ENCODE peak calls at places on chromosomes 6 and 20, in four cellular contexts. One of them, this sample, is unnamed.

GRCh38 chr20:62069741-62070216 is 4.1 kb upstream of the TAF4 start:
- DNase-seq in IMR-90: peak; percentile 70
- DNase-seq in neuronal stem cell: no peak
- DNase-seq in H1: no peak
- DNase-seq in this sample: peak; percentile 38

GRCh38 chr6:109202409-109203264 is 107.3 kb downstream of the CEP57L1 start:
- DNase-seq in IMR-90: peak; percentile 4
- DNase-seq in neuronal stem cell: no peak
- DNase-seq in H1: no peak
- DNase-seq in this sample: no peak

GRCh38 chr6:90068835-90069478 is 174.7 kb downstream of the GJA10 start:
- DNase-seq in IMR-90: peak; percentile 35
- DNase-seq in neuronal stem cell: no peak
- DNase-seq in H1: no peak
- DNase-seq in this sample: peak; percentile 4

GRCh38 chr6:11780097-11780428 is 1.5 kb upstream of the ADTRP start:
- DNase-seq in IMR-90: no peak
- DNase-seq in neuronal stem cell: no peak
- DNase-seq in H1: no peak
- DNase-seq in this sample: no peak

GRCh38 chr6:146851837-146852236 is 253.1 kb downstream of the ADGB start:
- DNase-seq in IMR-90: peak; percentile 94
- DNase-seq in neuronal stem cell: no peak
- DNase-seq in H1: no peak
- DNase-seq in this sample: peak; percentile 89

GRCh38 chr6:14361297-14361696 is 243.7 kb downstream of the CD83 start:
- DNase-seq in IMR-90: no peak
- DNase-seq in neuronal stem cell: no peak
- DNase-seq in H1: no peak
- DNase-seq in this sample: no peak

GRCh38 chr6:170089937-170090335 is 200.9 kb downstream of the DLL1 start:
- DNase-seq in IMR-90: no peak
- DNase-seq in neuronal stem cell: no peak
- DNase-seq in H1: no peak
- DNase-seq in this sample: no peak

GRCh38 chr6:16564430-16564829 is 196.8 kb downstream of the ATXN1 start:
- DNase-seq in IMR-90: peak; percentile 63
- DNase-seq in neuronal stem cell: no peak
- DNase-seq in H1: no peak
- DNase-seq in this sample: peak; percentile 68

GRCh38 chr6:168150551-168151444 is 71.8 kb upstream of the FRMD1 start:
- DNase-seq in IMR-90: no peak
- DNase-seq in neuronal stem cell: no peak
- DNase-seq in H1: peak; percentile 50
- DNase-seq in this sample: no peak

GRCh38 chr6:26054659-26054936 is 32.6 kb upstream of the HFE start:
- DNase-seq in IMR-90: no peak
- DNase-seq in neuronal stem cell: no peak
- DNase-seq in H1: no peak
- DNase-seq in this sample: no peak

GRCh38 chr20:39029324-39029820 is 67.2 kb downstream of the DHX35 start:
- DNase-seq in IMR-90: no peak
- DNase-seq in neuronal stem cell: no peak
- DNase-seq in H1: no peak
- DNase-seq in this sample: no peak

GRCh38 chr6:89688328-89688727 is 49.8 kb upstream of the LYRM2 start:
- DNase-seq in IMR-90: no peak
- DNase-seq in neuronal stem cell: no peak
- DNase-seq in H1: no peak
- DNase-seq in this sample: no peak

GRCh38 chr20:54200487-54201267 is 7.2 kb upstream of the PFDN4 start:
- DNase-seq in IMR-90: no peak
- DNase-seq in neuronal stem cell: no peak
- DNase-seq in H1: no peak
- DNase-seq in this sample: no peak

GRCh38 chr6:16524380-16524707 is 236.9 kb downstream of the ATXN1 start:
- DNase-seq in IMR-90: peak; percentile 80
- DNase-seq in neuronal stem cell: no peak
- DNase-seq in H1: no peak
- DNase-seq in this sample: peak; percentile 74

GRCh38 chr6:13813621-13814175 is 659 bp downstream of the MCUR1 start:
- DNase-seq in IMR-90: peak; percentile 50
- DNase-seq in neuronal stem cell: peak; percentile 78
- DNase-seq in H1: no peak
- DNase-seq in this sample: peak; percentile 84

GRCh38 chr6:143973097-143973979 is 34.7 kb downstream of the PLAGL1 start:
- DNase-seq in IMR-90: no peak
- DNase-seq in neuronal stem cell: peak; percentile 90
- DNase-seq in H1: peak; percentile 57
- DNase-seq in this sample: peak; percentile 38

GRCh38 chr6:134235937-134236751 is 81.8 kb downstream of the SGK1 start:
- DNase-seq in IMR-90: peak; percentile 90
- DNase-seq in neuronal stem cell: no peak
- DNase-seq in H1: no peak
- DNase-seq in this sample: peak; percentile 78

GRCh38 chr6:9131616-9132015 is 696.3 kb upstream of the SLC35B3 start:
- DNase-seq in IMR-90: peak; percentile 6
- DNase-seq in neuronal stem cell: no peak
- DNase-seq in H1: no peak
- DNase-seq in this sample: no peak

GRCh38 chr6:13400772-13401171 is 72.4 kb upstream of the TBC1D7 start:
- DNase-seq in IMR-90: no peak
- DNase-seq in neuronal stem cell: no peak
- DNase-seq in H1: no peak
- DNase-seq in this sample: no peak

GRCh38 chr6:158591134-158591809 is 31.4 kb downstream of the TMEM181 start:
- DNase-seq in IMR-90: no peak
- DNase-seq in neuronal stem cell: no peak
- DNase-seq in H1: no peak
- DNase-seq in this sample: no peak

GRCh38 chr6:145539831-145540230 is 195.5 kb downstream of the EPM2A start:
- DNase-seq in IMR-90: peak; percentile 13
- DNase-seq in neuronal stem cell: no peak
- DNase-seq in H1: no peak
- DNase-seq in this sample: peak; percentile 3

GRCh38 chr6:117733341-117733740 is 58.1 kb downstream of the NUS1 start:
- DNase-seq in IMR-90: no peak
- DNase-seq in neuronal stem cell: no peak
- DNase-seq in H1: no peak
- DNase-seq in this sample: no peak

GRCh38 chr6:21992178-21992967 is 304.5 kb downstream of the PRL start:
- DNase-seq in IMR-90: peak; percentile 80
- DNase-seq in neuronal stem cell: no peak
- DNase-seq in H1: no peak
- DNase-seq in this sample: peak; percentile 75

GRCh38 chr6:56072856-56073255 is 174.5 kb downstream of the COL21A1 start:
- DNase-seq in IMR-90: no peak
- DNase-seq in neuronal stem cell: no peak
- DNase-seq in H1: no peak
- DNase-seq in this sample: peak; percentile 61

GRCh38 chr6:13711384-13711725 is 280 bp downstream of the RANBP9 start:
- DNase-seq in IMR-90: no peak
- DNase-seq in neuronal stem cell: no peak
- DNase-seq in H1: no peak
- DNase-seq in this sample: peak; percentile 74

GRCh38 chr6:159910342-159910741 is 19.6 kb downstream of the MAS1 start:
- DNase-seq in IMR-90: no peak
- DNase-seq in neuronal stem cell: no peak
- DNase-seq in H1: no peak
- DNase-seq in this sample: no peak

GRCh38 chr6:167742719-167743303 is 83.9 kb upstream of the AFDN start:
- DNase-seq in IMR-90: no peak
- DNase-seq in neuronal stem cell: no peak
- DNase-seq in H1: no peak
- DNase-seq in this sample: peak; percentile 79

GRCh38 chr20:53839423-53840176 is 230.8 kb downstream of the BCAS1 start:
- DNase-seq in IMR-90: no peak
- DNase-seq in neuronal stem cell: no peak
- DNase-seq in H1: no peak
- DNase-seq in this sample: no peak

GRCh38 chr6:56862415-56863175 is 92.3 kb upstream of the BEND6 start:
- DNase-seq in IMR-90: peak; percentile 69
- DNase-seq in neuronal stem cell: no peak
- DNase-seq in H1: no peak
- DNase-seq in this sample: peak; percentile 67

GRCh38 chr20:52280407-52280806 is 88.8 kb upstream of the ZFP64 start:
- DNase-seq in IMR-90: no peak
- DNase-seq in neuronal stem cell: no peak
- DNase-seq in H1: no peak
- DNase-seq in this sample: no peak

GRCh38 chr20:10863337-10864060 is 189.7 kb upstream of the JAG1 start:
- DNase-seq in IMR-90: peak; percentile 90
- DNase-seq in neuronal stem cell: no peak
- DNase-seq in H1: no peak
- DNase-seq in this sample: peak; percentile 50

GRCh38 chr6:110681543-110682459 is 133.5 kb downstream of the CDK19 start:
- DNase-seq in IMR-90: peak; percentile 23
- DNase-seq in neuronal stem cell: no peak
- DNase-seq in H1: no peak
- DNase-seq in this sample: peak; percentile 17

GRCh38 chr20:46308258-46309157 is at the start of gene CDH22:
- DNase-seq in IMR-90: peak; percentile 20
- DNase-seq in neuronal stem cell: peak; percentile 48
- DNase-seq in H1: peak; percentile 66
- DNase-seq in this sample: peak; percentile 53

GRCh38 chr6:48272518-48272917 is 161.5 kb upstream of the PTCHD4 start:
- DNase-seq in IMR-90: no peak
- DNase-seq in neuronal stem cell: no peak
- DNase-seq in H1: no peak
- DNase-seq in this sample: no peak

GRCh38 chr20:16081421-16081820 is 491.8 kb downstream of the KIF16B start:
- DNase-seq in IMR-90: no peak
- DNase-seq in neuronal stem cell: no peak
- DNase-seq in H1: no peak
- DNase-seq in this sample: no peak

GRCh38 chr6:34709386-34709785 is 12.8 kb upstream of the ILRUN start:
- DNase-seq in IMR-90: peak; percentile 83
- DNase-seq in neuronal stem cell: no peak
- DNase-seq in H1: no peak
- DNase-seq in this sample: no peak

GRCh38 chr6:91088515-91088914 is 501.6 kb upstream of the MAP3K7 start:
- DNase-seq in IMR-90: no peak
- DNase-seq in neuronal stem cell: no peak
- DNase-seq in H1: no peak
- DNase-seq in this sample: no peak

GRCh38 chr6:4588581-4588980 is 187.6 kb upstream of the CDYL start:
- DNase-seq in IMR-90: no peak
- DNase-seq in neuronal stem cell: no peak
- DNase-seq in H1: no peak
- DNase-seq in this sample: no peak

DNA sequence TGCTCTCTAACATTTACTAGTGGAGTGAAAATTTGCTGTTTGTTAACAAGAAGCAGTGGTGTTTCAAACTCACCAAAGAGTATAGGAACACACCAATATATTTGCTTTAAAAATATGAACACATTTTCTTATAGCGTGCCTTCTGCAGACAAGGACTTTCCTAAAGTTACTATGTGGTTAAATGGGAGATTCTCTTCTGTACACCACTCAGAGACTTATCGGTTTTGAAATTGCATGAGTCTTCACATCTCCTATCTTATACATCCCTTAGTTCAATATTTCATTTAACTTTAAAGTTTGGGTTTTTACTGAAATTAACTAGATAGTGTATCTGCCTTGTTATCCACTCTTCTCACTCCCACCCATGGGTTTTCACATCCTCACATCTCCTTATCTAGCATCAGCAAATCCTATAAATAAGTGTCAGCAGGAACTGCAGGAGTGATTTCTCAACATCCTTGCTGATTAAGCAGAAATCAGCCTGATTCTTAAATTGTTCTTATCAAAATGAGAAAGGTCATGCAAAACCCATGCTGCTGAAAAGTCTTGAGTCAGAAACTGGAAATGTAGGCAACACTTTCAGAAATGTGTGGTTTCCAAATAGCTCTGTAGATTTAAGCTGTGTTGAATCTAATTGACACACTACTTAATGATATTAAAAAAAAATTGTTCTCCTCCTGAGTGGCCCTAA is 1075.6 kb upstream of the GJE1 start:
- DNase-seq in IMR-90: no peak
- DNase-seq in neuronal stem cell: no peak
- DNase-seq in H1: no peak
- DNase-seq in this sample: peak; percentile 3
- H2BK15ac ChIP-seq in IMR-90: no peak overlapping the region
- H2BK15ac ChIP-seq in neuronal stem cell: no peak overlapping the region
- H2BK15ac ChIP-seq in H1: no peak overlapping the region
- H2BK15ac ChIP-seq in this sample: no peak overlapping the region

DNA sequence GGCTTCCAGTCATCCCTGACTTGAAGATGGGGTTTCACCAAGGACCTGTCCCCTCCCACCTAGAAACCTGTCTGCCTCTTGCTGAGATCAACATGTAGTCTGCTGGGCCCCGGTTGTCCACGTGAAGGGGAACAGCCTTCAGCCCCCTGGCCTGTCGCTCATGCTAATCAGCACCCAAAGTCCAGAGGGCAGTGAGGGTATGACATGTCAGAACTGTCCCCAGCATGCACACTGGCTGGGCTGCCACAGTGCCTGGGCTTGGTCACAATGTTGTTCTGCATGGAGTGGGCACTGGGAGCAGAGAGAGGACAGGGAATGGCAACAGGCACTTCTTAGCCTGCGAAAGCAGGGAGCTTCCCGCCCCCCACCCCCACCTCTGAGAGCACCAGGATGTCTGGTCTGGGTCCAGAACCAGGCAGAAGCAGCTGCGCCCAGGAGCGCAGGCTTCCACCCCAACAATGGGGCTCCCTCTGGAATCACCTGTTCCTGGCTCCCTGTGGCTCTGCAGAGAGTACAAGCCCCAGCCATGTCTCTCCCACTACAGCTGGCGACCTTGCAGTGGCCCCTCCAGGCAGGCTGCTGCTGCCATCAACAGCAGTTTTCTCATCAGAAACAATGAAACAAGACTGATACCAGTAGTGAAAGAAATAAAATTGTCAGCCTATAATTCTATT is 182.7 kb downstream of the KHDRBS2 start:
- DNase-seq in IMR-90: no peak
- DNase-seq in neuronal stem cell: no peak
- DNase-seq in H1: no peak
- DNase-seq in this sample: no peak
- H3K14ac ChIP-seq in IMR-90: no peak overlapping the region
- H3K14ac ChIP-seq in neuronal stem cell: peak overlapping the region; percentile 94
- H3K14ac ChIP-seq in H1: no peak overlapping the region
- H3K14ac ChIP-seq in this sample: no peak overlapping the region

GRCh38 chr6:44702292-44702691 is 314.8 kb downstream of the CDC5L start:
- DNase-seq in IMR-90: no peak
- DNase-seq in neuronal stem cell: no peak
- DNase-seq in H1: no peak
- DNase-seq in this sample: no peak
- H3K4me3 ChIP-seq in IMR-90: no peak overlapping the region
- H3K4me3 ChIP-seq in neuronal stem cell: no peak overlapping the region
- H3K4me3 ChIP-seq in H1: no peak overlapping the region
- H3K4me3 ChIP-seq in this sample: peak overlapping the region; percentile 11

DNA sequence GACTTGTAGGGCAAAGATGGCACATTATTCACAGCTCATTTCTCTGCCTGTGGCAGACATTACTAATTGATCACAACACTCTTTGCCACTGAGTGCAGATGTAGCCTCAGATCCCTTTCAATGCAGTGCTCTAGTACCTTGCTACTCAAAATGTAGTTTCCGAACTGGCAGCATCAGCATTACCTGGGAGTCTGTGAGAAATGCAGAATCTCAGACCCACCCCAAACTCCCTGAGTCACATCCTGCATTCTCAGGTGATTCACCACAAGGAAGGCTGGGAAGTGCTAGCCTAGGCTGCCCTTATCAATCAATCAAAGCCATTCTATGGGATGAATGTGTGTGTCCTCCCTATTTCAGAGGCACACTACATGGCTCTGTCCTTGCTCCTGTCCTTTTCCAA is 58.5 kb downstream of the PCNA start:
- DNase-seq in IMR-90: peak; percentile 48
- DNase-seq in neuronal stem cell: no peak
- DNase-seq in H1: no peak
- DNase-seq in this sample: no peak
- H2BK15ac ChIP-seq in IMR-90: peak overlapping the region; percentile 39
- H2BK15ac ChIP-seq in neuronal stem cell: no peak overlapping the region
- H2BK15ac ChIP-seq in H1: no peak overlapping the region
- H2BK15ac ChIP-seq in this sample: no peak overlapping the region